ENCODE peak calls at places on chromosome X, in seven cellular contexts. H is CD8-positive, alpha-beta T cell; X is SK-N-SH; E is uterus; F is fibroblast of lung; Z is astrocyte; N is MM.1S. D is an unnamed sample.

GRCh38 chrX:145848451-145848850 is 30.8 kb downstream of the SLITRK2 start:
- DNase-seq in H (no peak), X (no peak), E (no peak), F (no peak), Z (no peak), N (no peak), D (no peak)

GRCh38 chrX:42678133-42678532 is 99.8 kb downstream of the PPP1R2C start:
- DNase-seq in H (no peak), X (no peak), E (no peak), F (no peak), Z (no peak), N (no peak), D (peak; percentile 11)

GRCh38 chrX:39519213-39519544 is 578.6 kb downstream of the BCOR start:
- DNase-seq in H (no peak), X (peak; percentile 45), E (peak; percentile 32), F (peak; percentile 56), Z (peak; percentile 20), N (no peak), D (no peak)

GRCh38 chrX:16208601-16209000 is 41.3 kb downstream of the MAGEB17 start:
- DNase-seq in H (no peak), X (no peak), E (no peak), F (no peak), Z (no peak), N (no peak), D (no peak)

GRCh38 chrX:39504850-39505259 is 592.9 kb downstream of the BCOR start:
- DNase-seq in H (no peak), X (no peak), E (no peak), F (peak; percentile 29), Z (no peak), N (no peak), D (no peak)

GRCh38 chrX:152641256-152641875 is 3.7 kb downstream of the GABRQ start:
- DNase-seq in H (no peak), X (no peak), E (no peak), F (no peak), Z (no peak), N (no peak), D (peak; percentile 90)

GRCh38 chrX:119648421-119648775 is 42.2 kb upstream of the NKRF start:
- DNase-seq in H (no peak), X (no peak), E (no peak), F (no peak), Z (no peak), N (peak; percentile 21), D (no peak)

GRCh38 chrX:124208675-124209074 is 123.8 kb upstream of the TEX13D start:
- DNase-seq in H (no peak), X (no peak), E (no peak), F (no peak), Z (no peak), N (no peak), D (no peak)

GRCh38 chrX:149837639-149838038 is 43.3 kb upstream of the MAGEA8 start:
- DNase-seq in H (no peak), X (no peak), E (no peak), F (no peak), Z (no peak), N (no peak), D (no peak)

GRCh38 chrX:13778916-13779315 is 38.0 kb downstream of the GPM6B start:
- DNase-seq in H (no peak), X (no peak), E (no peak), F (peak; percentile 49), Z (peak; percentile 36), N (no peak), D (no peak)

GRCh38 chrX:9668537-9668936 is 97.1 kb downstream of the GPR143 start:
- DNase-seq in H (no peak), X (no peak), E (no peak), F (peak; percentile 43), Z (peak; percentile 89), N (no peak), D (no peak)

GRCh38 chrX:23901805-23902204 is 5.9 kb downstream of the APOO start:
- DNase-seq in H (no peak), X (peak; percentile 49), E (peak; percentile 21), F (peak; percentile 87), Z (peak; percentile 54), N (peak; percentile 50), D (peak; percentile 36)

GRCh38 chrX:111375747-111376146 is 36.2 kb downstream of the DCX start:
- DNase-seq in H (no peak), X (no peak), E (no peak), F (no peak), Z (no peak), N (no peak), D (no peak)

GRCh38 chrX:149522914-149523313 is 17.8 kb upstream of the IDS start:
- DNase-seq in H (no peak), X (no peak), E (no peak), F (no peak), Z (no peak), N (no peak), D (no peak)

GRCh38 chrX:86349115-86349514 is 200.9 kb downstream of the DACH2 start:
- DNase-seq in H (no peak), X (no peak), E (no peak), F (no peak), Z (no peak), N (no peak), D (no peak)

DNA sequence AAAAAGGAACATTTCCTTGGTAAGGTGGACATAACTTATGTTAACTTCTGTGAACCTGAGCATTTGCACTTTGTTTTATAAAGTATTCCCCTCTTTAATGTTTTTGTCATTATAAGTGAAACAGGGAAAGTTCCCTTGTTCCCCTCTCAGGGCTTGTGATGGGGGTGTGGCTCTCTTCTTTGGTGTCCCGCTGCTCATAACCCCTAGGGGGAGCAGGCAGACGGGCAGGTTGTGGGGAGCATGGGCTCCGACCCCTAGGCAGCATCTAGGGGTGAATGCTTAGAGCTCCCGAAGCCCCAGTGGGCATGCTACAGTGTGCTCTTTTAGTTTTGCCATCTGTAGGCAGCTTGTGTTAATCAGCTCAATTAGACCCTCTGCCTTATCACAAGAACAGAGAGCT is 200.4 kb downstream of the DACH2 start:
- DNase-seq in H (no peak), X (peak; percentile 0), E (no peak), F (no peak), Z (no peak), N (no peak), D (peak; percentile 10)
- TF ChIP-seq CTCF in H (no peak), X (peak; percentile 38), E (no peak), F (no peak), Z (no peak), N (no peak), D (peak; percentile 38)

GRCh38 chrX:106928227-106928626 is 8.0 kb downstream of the CLDN2 start:
- DNase-seq in H (no peak), X (no peak), E (no peak), F (no peak), Z (no peak), N (no peak), D (no peak)
- H3K4me3 ChIP-seq in H (no peak overlapping the region), X (no peak overlapping the region), E (no peak overlapping the region), F (no peak overlapping the region), Z (no peak overlapping the region), N (no peak overlapping the region), D (no peak overlapping the region)

GRCh38 chrX:132022115-132022862 is 813 bp upstream of the STK26 start:
- DNase-seq in H (no peak), X (peak; percentile 19), E (no peak), F (peak; percentile 10), Z (no peak), N (peak; percentile 18), D (no peak)

GRCh38 chrX:132023896-132024386 is 839 bp downstream of the STK26 start:
- DNase-seq in H (peak; percentile 62), X (no peak), E (peak; percentile 15), F (no peak), Z (no peak), N (peak; percentile 35), D (no peak)

GRCh38 chrX:132025085-132025484 is 2.0 kb downstream of the STK26 start:
- DNase-seq in H (no peak), X (no peak), E (no peak), F (no peak), Z (no peak), N (no peak), D (no peak)

GRCh38 chrX:132022863-132023116 is 312 bp upstream of the STK26 start:
- DNase-seq in H (no peak), X (no peak), E (no peak), F (no peak), Z (no peak), N (peak; percentile 15), D (no peak)

GRCh38 chrX:132023117-132023895 is at the start of gene STK26:
- DNase-seq in H (peak; percentile 81), X (peak; percentile 77), E (peak; percentile 79), F (peak; percentile 58), Z (peak; percentile 27), N (peak; percentile 71), D (peak; percentile 71)
- H3K27ac ChIP-seq in H (peak within 1 kb of the TSS; percentile 79), X (no peak within 1 kb of the TSS), E (peak within 1 kb of the TSS; percentile 74), F (no peak within 1 kb of the TSS), Z (no peak within 1 kb of the TSS), N (peak within 1 kb of the TSS; percentile 80), D (peak within 1 kb of the TSS; percentile 64)

DNA sequence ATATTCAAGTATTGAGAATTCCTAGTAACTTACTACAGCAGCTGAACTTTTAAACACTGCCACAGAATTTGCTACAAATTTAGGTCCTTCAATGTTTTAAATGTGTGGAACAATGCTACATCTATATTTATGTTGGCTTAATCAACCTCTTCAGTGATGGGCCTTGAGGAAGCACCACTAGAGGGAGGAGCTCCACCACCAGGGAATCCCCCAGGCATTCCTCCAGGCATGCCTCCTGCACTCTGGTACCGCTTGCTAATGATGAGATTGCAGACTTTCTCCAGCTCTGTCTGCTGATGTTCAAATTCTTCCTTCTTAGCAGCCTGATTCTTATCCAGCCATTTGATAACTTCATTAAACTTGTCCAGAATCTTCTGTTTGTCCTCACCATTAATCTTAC is 190.8 kb downstream of the HTR2C start:
- DNase-seq in H (no peak), X (no peak), E (no peak), F (no peak), Z (no peak), N (no peak), D (no peak)
- TF ChIP-seq CTCF in H (no peak), X (peak; percentile 21), E (no peak), F (no peak), Z (no peak), N (no peak), D (no peak)

GRCh38 chrX:121109986-121110385 is 62.6 kb downstream of the GLUD2 start:
- DNase-seq in H (no peak), X (no peak), E (no peak), F (no peak), Z (no peak), N (no peak), D (no peak)
- H3K4me3 ChIP-seq in H (no peak overlapping the region), X (no peak overlapping the region), E (no peak overlapping the region), F (no peak overlapping the region), Z (no peak overlapping the region), N (no peak overlapping the region), D (no peak overlapping the region)

GRCh38 chrX:70422886-70423336 is at the start of gene GDPD2:
- DNase-seq in H (no peak), X (peak; percentile 46), E (no peak), F (peak; percentile 12), Z (peak; percentile 38), N (no peak), D (peak; percentile 59)
- H3K27ac ChIP-seq in H (no peak within 1 kb of the TSS), X (no peak within 1 kb of the TSS), E (no peak within 1 kb of the TSS), F (no peak within 1 kb of the TSS), Z (no peak within 1 kb of the TSS), N (no peak within 1 kb of the TSS), D (no peak within 1 kb of the TSS)

D was measured in WERI-Rb-1.